ENCODE peak calls at places on chromosome 12, in ten cellular contexts. L, R, N, S, F, C, O, I, K and M are unnamed samples. For H3K4me1, the result is how much of the 10 kb centered on the place peaks cover.

GRCh38 chr12:105864916-105865315 is 273.8 kb downstream of the NUAK1 start:
- DNase-seq in L (no peak), R (no peak), N (no peak), S (no peak), F (no peak), C (no peak), O (no peak), I (no peak), K (no peak), M (no peak)

GRCh38 chr12:26435005-26435404 is 239.6 kb downstream of the SSPN start:
- DNase-seq in L (no peak), R (no peak), N (no peak), S (no peak), F (no peak), C (no peak), O (peak), I (no peak), K (no peak), M (no peak)

GRCh38 chr12:32261638-32262037 is 137.7 kb upstream of the FGD4 start:
- DNase-seq in L (no peak), R (no peak), N (no peak), S (no peak), F (no peak), C (no peak), O (no peak), I (peak), K (no peak), M (no peak)

GRCh38 chr12:101761347-101761746 is 22.1 kb upstream of the SYCP3 start:
- DNase-seq in L (peak), R (no peak), N (no peak), S (no peak), F (no peak), C (no peak), O (no peak), I (peak), K (no peak), M (no peak)

GRCh38 chr12:116368196-116369194 is 91.0 kb upstream of the MED13L start:
- DNase-seq in L (no peak), R (peak), N (no peak), S (no peak), F (no peak), C (peak), O (peak), I (peak), K (no peak), M (peak)

GRCh38 chr12:57836442-57837375 is 9.8 kb downstream of the CTDSP2 start:
- DNase-seq in L (peak), R (peak), N (peak), S (peak), F (peak), C (peak), O (peak), I (no peak), K (no peak), M (no peak)

GRCh38 chr12:8780389-8780788 is 42.0 kb upstream of the A2ML1 start:
- DNase-seq in L (peak), R (no peak), N (no peak), S (no peak), F (no peak), C (no peak), O (peak), I (peak), K (peak), M (no peak)

GRCh38 chr12:102702447-102703114 is 214.5 kb downstream of the PAH start:
- DNase-seq in L (peak), R (peak), N (peak), S (peak), F (peak), C (peak), O (peak), I (peak), K (peak), M (no peak)

GRCh38 chr12:88985631-88986030 is 366.7 kb downstream of the DUSP6 start:
- DNase-seq in L (peak), R (no peak), N (no peak), S (no peak), F (no peak), C (no peak), O (no peak), I (no peak), K (no peak), M (no peak)

GRCh38 chr12:125071456-125071855 is 6.2 kb downstream of the AACS start:
- DNase-seq in L (no peak), R (no peak), N (no peak), S (no peak), F (no peak), C (no peak), O (no peak), I (no peak), K (no peak), M (no peak)

GRCh38 chr12:27048822-27049752 is 26.7 kb downstream of the MED21 start:
- DNase-seq in L (peak), R (no peak), N (no peak), S (no peak), F (no peak), C (no peak), O (peak), I (peak), K (no peak), M (no peak)

GRCh38 chr12:99966429-99966828 is 18.3 kb downstream of the ANKS1B start:
- DNase-seq in L (no peak), R (no peak), N (no peak), S (no peak), F (no peak), C (no peak), O (no peak), I (no peak), K (no peak), M (no peak)

GRCh38 chr12:49647827-49648721 is 24.7 kb downstream of the PRPF40B start:
- DNase-seq in L (no peak), R (no peak), N (no peak), S (no peak), F (no peak), C (no peak), O (no peak), I (no peak), K (no peak), M (no peak)

GRCh38 chr12:49647280-49647679 is 23.9 kb downstream of the PRPF40B start:
- DNase-seq in L (no peak), R (no peak), N (no peak), S (no peak), F (no peak), C (no peak), O (no peak), I (no peak), K (no peak), M (no peak)

GRCh38 chr12:49645151-49646039 is 22.0 kb downstream of the PRPF40B start:
- DNase-seq in L (no peak), R (no peak), N (no peak), S (no peak), F (no peak), C (no peak), O (no peak), I (no peak), K (no peak), M (no peak)

GRCh38 chr12:49646871-49647270 is 23.5 kb downstream of the PRPF40B start:
- DNase-seq in L (no peak), R (no peak), N (peak), S (no peak), F (no peak), C (no peak), O (no peak), I (no peak), K (no peak), M (no peak)

GRCh38 chr12:49646331-49646830 is 23.0 kb downstream of the PRPF40B start:
- DNase-seq in L (no peak), R (no peak), N (no peak), S (no peak), F (no peak), C (no peak), O (no peak), I (no peak), K (no peak), M (no peak)
- H3K4me1 ChIP-seq in L (under half), R (under half), N (under half), S (under half), F (under half), C (under half), O (under half), I (under half), K (under half), M (under half)

DNA sequence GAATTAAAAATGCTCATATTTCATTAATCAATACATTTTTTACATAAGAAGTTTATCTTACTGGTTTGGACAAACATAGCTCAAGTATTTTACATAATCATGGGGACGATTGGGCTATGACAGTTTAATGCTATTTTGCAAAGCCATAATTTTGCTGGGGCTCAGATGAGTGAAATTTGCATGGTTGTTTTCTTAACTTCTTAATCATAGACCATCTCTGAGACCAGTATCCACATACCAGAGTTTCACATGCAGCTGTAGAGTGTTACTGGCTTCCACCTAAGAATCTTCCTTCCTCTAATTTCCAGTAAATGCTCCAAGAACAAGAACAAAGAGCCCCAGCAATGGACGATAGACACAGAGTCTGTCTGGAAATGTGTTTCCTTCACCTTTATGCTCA is 303.0 kb upstream of the TMEM132C start:
- DNase-seq in L (no peak), R (no peak), N (no peak), S (no peak), F (no peak), C (no peak), O (no peak), I (no peak), K (no peak), M (no peak)
- TF ChIP-seq CTCF in L (no peak), R (no peak), N (no peak), S (no peak), F (no peak), C (no peak), O (no peak), I (no peak), K (no peak), M (no peak)

GRCh38 chr12:92132282-92132681 is 13.4 kb downstream of the BTG1 start:
- DNase-seq in L (no peak), R (no peak), N (no peak), S (no peak), F (no peak), C (no peak), O (no peak), I (no peak), K (no peak), M (no peak)
- H3K4me3 ChIP-seq in L (no peak), R (no peak), N (no peak), S (no peak), F (no peak), C (no peak), O (no peak), I (no peak), K (no peak), M (no peak)

DNA sequence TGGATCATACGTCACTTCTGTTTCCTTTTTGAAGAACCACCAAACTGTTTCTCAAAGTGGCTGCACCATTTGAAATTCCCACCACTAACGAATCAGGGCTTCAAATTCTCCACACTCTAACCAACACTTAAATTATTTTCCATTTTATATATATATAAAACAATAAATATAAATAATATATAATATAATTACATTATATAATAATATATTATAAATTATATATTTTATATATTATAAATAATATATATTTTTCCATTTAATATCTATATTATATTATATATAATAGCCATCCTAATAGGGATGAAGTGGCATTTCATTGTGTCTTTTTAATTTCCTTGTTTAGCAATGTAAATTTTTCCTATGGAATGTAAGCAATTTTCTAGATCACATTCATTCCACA is 24.6 kb upstream of the CIT start:
- DNase-seq in L (no peak), R (no peak), N (no peak), S (no peak), F (no peak), C (no peak), O (no peak), I (no peak), K (no peak), M (no peak)
- H3K4me1 ChIP-seq in L (under half), R (under half), N (under half), S (under half), F (under half), C (under half), O (under half), I (under half), K (under half), M (under half)

GRCh38 chr12:66707002-66707697 is 28.3 kb upstream of the GRIP1 start:
- DNase-seq in L (no peak), R (no peak), N (no peak), S (no peak), F (no peak), C (no peak), O (no peak), I (no peak), K (no peak), M (no peak)

GRCh38 chr12:66713984-66714383 is 35.1 kb upstream of the GRIP1 start:
- DNase-seq in L (no peak), R (no peak), N (no peak), S (no peak), F (no peak), C (no peak), O (no peak), I (no peak), K (no peak), M (no peak)

GRCh38 chr12:66709444-66709773 is 30.5 kb upstream of the GRIP1 start:
- DNase-seq in L (no peak), R (no peak), N (no peak), S (no peak), F (no peak), C (no peak), O (no peak), I (no peak), K (no peak), M (no peak)

GRCh38 chr12:66709893-66710292 is 31.0 kb upstream of the GRIP1 start:
- DNase-seq in L (no peak), R (no peak), N (no peak), S (no peak), F (no peak), C (no peak), O (no peak), I (no peak), K (no peak), M (no peak)

GRCh38 chr12:66708704-66709443 is 30.0 kb upstream of the GRIP1 start:
- DNase-seq in L (peak), R (no peak), N (no peak), S (no peak), F (no peak), C (no peak), O (peak), I (no peak), K (no peak), M (no peak)
- TF ChIP-seq CTCF in L (peak), R (peak), N (no peak), S (peak), F (no peak), C (no peak), O (peak), I (peak), K (peak), M (peak)

GRCh38 chr12:68614105-68614679 is 3.5 kb downstream of the RAP1B start:
- DNase-seq in L (no peak), R (no peak), N (no peak), S (no peak), F (no peak), C (no peak), O (no peak), I (no peak), K (no peak), M (no peak)
- H3K4me3 ChIP-seq in L (no peak), R (peak), N (no peak), S (peak), F (no peak), C (no peak), O (peak), I (no peak), K (no peak), M (no peak)

GRCh38 chr12:1306817-1307216 is 287.6 kb downstream of the FBXL14 start:
- DNase-seq in L (no peak), R (no peak), N (no peak), S (no peak), F (no peak), C (no peak), O (no peak), I (no peak), K (no peak), M (no peak)

GRCh38 chr12:1305063-1305434 is 289.3 kb downstream of the FBXL14 start:
- DNase-seq in L (no peak), R (no peak), N (no peak), S (no peak), F (no peak), C (no peak), O (no peak), I (no peak), K (no peak), M (no peak)

GRCh38 chr12:1309610-1310009 is 284.8 kb downstream of the FBXL14 start:
- DNase-seq in L (no peak), R (no peak), N (no peak), S (no peak), F (no peak), C (no peak), O (no peak), I (no peak), K (no peak), M (no peak)

GRCh38 chr12:1307796-1308195 is 286.6 kb downstream of the FBXL14 start:
- DNase-seq in L (no peak), R (no peak), N (no peak), S (no peak), F (no peak), C (no peak), O (no peak), I (no peak), K (no peak), M (no peak)

DNA sequence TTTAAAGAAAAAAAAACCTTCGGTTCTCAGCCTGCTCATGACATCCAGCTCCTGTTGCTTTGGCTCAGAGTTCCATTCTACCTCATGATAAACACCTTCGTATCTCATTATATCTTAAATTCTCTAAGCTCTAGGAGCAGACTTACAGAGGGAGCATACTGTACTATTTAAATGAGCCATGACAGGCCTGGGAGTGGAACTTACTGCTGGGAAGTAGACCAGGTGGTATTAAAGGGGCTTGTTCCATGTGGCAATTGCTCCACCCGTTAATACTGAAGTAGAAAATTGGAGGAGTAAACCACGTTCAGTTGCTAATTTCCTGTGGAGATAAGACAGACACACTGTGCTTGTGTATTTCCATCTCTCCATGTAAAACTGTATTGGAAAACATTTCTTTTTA is 288.3 kb downstream of the FBXL14 start:
- DNase-seq in L (no peak), R (no peak), N (no peak), S (no peak), F (no peak), C (no peak), O (no peak), I (no peak), K (no peak), M (no peak)
- H3K4me1 ChIP-seq in L (under half), R (under half), N (under half), S (under half), F (under half), C (under half), O (under half), I (under half), K (under half), M (under half)